ENCODE peak calls at places on chromosomes 11 and 22, in nine cellular contexts. X is NCI-H2029 treated with DMSO at 0.1 percent for 48 hours; O is activated T-cell treated with anti-CD3 and anti-CD28 coated beads, Interleukin-2, amount 50 U/mL, for 24 hours; S is NCI-H460; V is nephron progenitor cell; F is stimulated activated CD8-positive, alpha-beta memory T cell treated with anti-CD3 and anti-CD28 coated beads, Interleukin-4, amount 100 ng/mL, for 1 hour; B is astrocyte; U is Daoy; A is HTR-8/SVneo. N is an unnamed sample.
A peak's percentile ranks its signal among the peaks of the same experiment; 100 is the strongest.

GRCh38 chr11:46686886-46687810 is 13.3 kb downstream of the ARHGAP1 start:
- DNase-seq in X (peak; percentile 74), O (no peak), S (no peak), V (no peak), F (no peak), B (peak; percentile 82), U (peak; percentile 36), A (no peak), N (peak; percentile 51)

GRCh38 chr11:62732830-62733229 is 4.5 kb downstream of the TTC9C start:
- DNase-seq in X (no peak), O (no peak), S (peak; percentile 37), V (no peak), F (no peak), B (no peak), U (no peak), A (no peak), N (no peak)

GRCh38 chr11:120127236-120127635 is 10.7 kb downstream of the TRIM29 start:
- DNase-seq in X (no peak), O (no peak), S (no peak), V (no peak), F (no peak), B (no peak), U (no peak), A (no peak), N (no peak)

GRCh38 chr11:35464308-35464707 is 45.0 kb upstream of the SLC1A2 start:
- DNase-seq in X (no peak), O (no peak), S (no peak), V (no peak), F (no peak), B (no peak), U (peak; percentile 16), A (no peak), N (peak; percentile 42)

GRCh38 chr11:69640995-69641581 is at the start of gene CCND1:
- DNase-seq in X (no peak), O (peak; percentile 67), S (peak; percentile 83), V (peak; percentile 80), F (no peak), B (peak; percentile 87), U (peak; percentile 90), A (peak; percentile 84), N (peak; percentile 89)

GRCh38 chr11:110295487-110296225 is 758 bp downstream of the RDX start:
- DNase-seq in X (no peak), O (peak; percentile 71), S (no peak), V (peak; percentile 69), F (peak; percentile 25), B (peak; percentile 36), U (peak; percentile 58), A (peak; percentile 38), N (peak; percentile 16)

GRCh38 chr11:74650498-74650897 is 58.1 kb downstream of the POLD3 start:
- DNase-seq in X (peak; percentile 99), O (no peak), S (no peak), V (no peak), F (no peak), B (peak; percentile 79), U (no peak), A (no peak), N (no peak)

GRCh38 chr22:21075516-21076138 is 29.9 kb downstream of the LRRC74B start:
- DNase-seq in X (no peak), O (no peak), S (no peak), V (no peak), F (no peak), B (no peak), U (no peak), A (no peak), N (no peak)

GRCh38 chr22:50630376-50630775 is 2.4 kb upstream of the ARSA start:
- DNase-seq in X (no peak), O (no peak), S (no peak), V (no peak), F (no peak), B (no peak), U (no peak), A (no peak), N (peak; percentile 46)

GRCh38 chr11:113647856-113648255 is 58.3 kb downstream of the TMPRSS5 start:
- DNase-seq in X (no peak), O (no peak), S (no peak), V (no peak), F (no peak), B (peak; percentile 62), U (no peak), A (no peak), N (no peak)

GRCh38 chr11:2775083-2775625 is 75.4 kb upstream of the KCNQ1OT1 start:
- DNase-seq in X (no peak), O (peak; percentile 28), S (no peak), V (no peak), F (no peak), B (no peak), U (no peak), A (no peak), N (no peak)

GRCh38 chr11:126135182-126136176 is 72.8 kb upstream of the CDON start:
- DNase-seq in X (peak; percentile 38), O (no peak), S (no peak), V (no peak), F (no peak), B (no peak), U (no peak), A (no peak), N (no peak)

GRCh38 chr11:2778630-2779498 is 79.1 kb upstream of the KCNQ1OT1 start:
- DNase-seq in X (no peak), O (peak; percentile 22), S (no peak), V (no peak), F (no peak), B (peak; percentile 65), U (peak; percentile 58), A (no peak), N (peak; percentile 89)

GRCh38 chr11:118572075-118572913 is at the start of gene ARCN1:
- DNase-seq in X (peak; percentile 41), O (peak; percentile 86), S (peak; percentile 40), V (peak; percentile 71), F (peak; percentile 61), B (peak; percentile 55), U (peak; percentile 80), A (peak; percentile 82), N (peak; percentile 35)

GRCh38 chr11:36349345-36350136 is 53.5 kb downstream of the PRR5L start:
- DNase-seq in X (no peak), O (no peak), S (no peak), V (no peak), F (no peak), B (no peak), U (no peak), A (no peak), N (no peak)